ENCODE peak calls at places on chromosomes 12 and 14, in five cellular contexts. One of them, this sample, is unnamed.

GRCh38 chr14:64407329-64407728 is 19.2 kb downstream of the MTHFD1 start:
- DNase-seq in endothelial cell: no peak
- DNase-seq in T-cell: no peak
- DNase-seq in T-helper 2 cell: no peak
- DNase-seq in RKO: no peak
- DNase-seq in this sample: no peak

GRCh38 chr12:62848418-62848817 is 86.5 kb downstream of the PPM1H start:
- DNase-seq in T-helper 2 cell: no peak
- DNase-seq in T-cell: no peak
- DNase-seq in RKO: no peak
- DNase-seq in endothelial cell: no peak
- DNase-seq in this sample: no peak

GRCh38 chr14:29836395-29836794 is 91.3 kb downstream of the PRKD1 start:
- DNase-seq in RKO: no peak
- DNase-seq in endothelial cell: no peak
- DNase-seq in T-helper 2 cell: no peak
- DNase-seq in T-cell: no peak
- DNase-seq in this sample: no peak

GRCh38 chr14:59564356-59564755 is 12.3 kb downstream of the CCDC175 start:
- DNase-seq in RKO: no peak
- DNase-seq in T-cell: no peak
- DNase-seq in T-helper 2 cell: no peak
- DNase-seq in endothelial cell: no peak
- DNase-seq in this sample: no peak

GRCh38 chr14:33950320-33951182 is at the start of gene EGLN3:
- DNase-seq in endothelial cell: peak; percentile 89
- DNase-seq in T-cell: no peak
- DNase-seq in RKO: peak; percentile 68
- DNase-seq in T-helper 2 cell: no peak
- DNase-seq in this sample: peak; percentile 90

GRCh38 chr12:106345739-106346138 is 11.8 kb upstream of the POLR3B start:
- DNase-seq in T-cell: no peak
- DNase-seq in T-helper 2 cell: no peak
- DNase-seq in RKO: peak; percentile 62
- DNase-seq in endothelial cell: peak; percentile 53
- DNase-seq in this sample: peak; percentile 89

GRCh38 chr12:116968986-116969385 is 58.2 kb downstream of the FBXW8 start:
- DNase-seq in T-helper 2 cell: no peak
- DNase-seq in T-cell: no peak
- DNase-seq in endothelial cell: no peak
- DNase-seq in RKO: no peak
- DNase-seq in this sample: no peak

GRCh38 chr12:119308743-119309456 is 25.6 kb upstream of the CCDC60 start:
- DNase-seq in endothelial cell: no peak
- DNase-seq in T-cell: no peak
- DNase-seq in RKO: no peak
- DNase-seq in T-helper 2 cell: no peak
- DNase-seq in this sample: no peak

GRCh38 chr14:31090872-31091764 is 64.9 kb upstream of the STRN3 start:
- DNase-seq in T-cell: no peak
- DNase-seq in endothelial cell: no peak
- DNase-seq in T-helper 2 cell: no peak
- DNase-seq in RKO: peak; percentile 87
- DNase-seq in this sample: peak; percentile 86

GRCh38 chr14:96511146-96511545 is 9.0 kb downstream of the PAPOLA start:
- DNase-seq in T-cell: no peak
- DNase-seq in RKO: no peak
- DNase-seq in T-helper 2 cell: no peak
- DNase-seq in endothelial cell: no peak
- DNase-seq in this sample: no peak

GRCh38 chr14:68375371-68375770 is 417.5 kb downstream of the ZFP36L1 start:
- DNase-seq in T-helper 2 cell: no peak
- DNase-seq in T-cell: no peak
- DNase-seq in RKO: no peak
- DNase-seq in endothelial cell: no peak
- DNase-seq in this sample: no peak

GRCh38 chr12:54680374-54680773 is 32.2 kb upstream of the DCD start:
- DNase-seq in endothelial cell: peak; percentile 58
- DNase-seq in RKO: peak; percentile 52
- DNase-seq in T-cell: no peak
- DNase-seq in T-helper 2 cell: no peak
- DNase-seq in this sample: peak; percentile 69

GRCh38 chr12:97313471-97314190 is 149.0 kb upstream of the RMST start:
- DNase-seq in T-cell: no peak
- DNase-seq in RKO: no peak
- DNase-seq in T-helper 2 cell: no peak
- DNase-seq in endothelial cell: no peak
- DNase-seq in this sample: no peak

GRCh38 chr14:31926123-31926522 is 151.0 kb upstream of the ARHGAP5 start:
- DNase-seq in T-helper 2 cell: no peak
- DNase-seq in endothelial cell: no peak
- DNase-seq in RKO: peak; percentile 77
- DNase-seq in T-cell: no peak
- DNase-seq in this sample: peak; percentile 18

GRCh38 chr12:18658829-18659228 is 79.0 kb downstream of the PLCZ1 start:
- DNase-seq in RKO: no peak
- DNase-seq in T-cell: no peak
- DNase-seq in endothelial cell: no peak
- DNase-seq in T-helper 2 cell: no peak
- DNase-seq in this sample: no peak

GRCh38 chr14:33862261-33862802 is 88.5 kb downstream of the EGLN3 start:
- DNase-seq in T-cell: no peak
- DNase-seq in RKO: no peak
- DNase-seq in T-helper 2 cell: no peak
- DNase-seq in endothelial cell: no peak
- DNase-seq in this sample: no peak

GRCh38 chr14:94113908-94114588 is 3.5 kb downstream of the IFI27 start:
- DNase-seq in RKO: no peak
- DNase-seq in endothelial cell: no peak
- DNase-seq in T-cell: no peak
- DNase-seq in T-helper 2 cell: no peak
- DNase-seq in this sample: no peak

GRCh38 chr12:93896427-93896826 is 219.3 kb downstream of the CRADD start:
- DNase-seq in T-cell: no peak
- DNase-seq in RKO: peak; percentile 22
- DNase-seq in endothelial cell: no peak
- DNase-seq in T-helper 2 cell: no peak
- DNase-seq in this sample: no peak

GRCh38 chr14:52939427-52939826 is 11.4 kb downstream of the FERMT2 start:
- DNase-seq in RKO: no peak
- DNase-seq in T-cell: no peak
- DNase-seq in T-helper 2 cell: no peak
- DNase-seq in endothelial cell: no peak
- DNase-seq in this sample: no peak

GRCh38 chr14:60509438-60510253 is 700 bp downstream of the SIX6 start:
- DNase-seq in T-helper 2 cell: no peak
- DNase-seq in T-cell: no peak
- DNase-seq in RKO: no peak
- DNase-seq in endothelial cell: peak; percentile 28
- DNase-seq in this sample: no peak